ENCODE peak calls at places on chromosomes 11 and 22, in five cellular contexts. M is BJ, F is omental fat pad, V is HEK293T, G is HCEC 1CT. B is an unnamed sample.

GRCh38 chr11:71206186-71206585 is 46.2 kb downstream of the SHANK2 start:
- DNase-seq in M (no peak), F (no peak), V (no peak), G (peak), B (no peak)

GRCh38 chr22:24205438-24206189 is 24.3 kb downstream of the SUSD2 start:
- DNase-seq in M (no peak), F (no peak), V (no peak), G (no peak), B (no peak)

GRCh38 chr11:119584193-119585037 is 144.6 kb downstream of the NECTIN1 start:
- DNase-seq in M (no peak), F (no peak), V (peak), G (peak), B (peak)

GRCh38 chr11:104609297-104609696 is 289.0 kb downstream of the CASP12 start:
- DNase-seq in M (no peak), F (no peak), V (peak), G (peak), B (peak)

GRCh38 chr11:104225047-104225446 is 61.1 kb upstream of the PDGFD start:
- DNase-seq in M (no peak), F (no peak), V (no peak), G (no peak), B (no peak)

GRCh38 chr11:78647986-78648875 is 73.6 kb upstream of the NARS2 start:
- DNase-seq in M (no peak), F (no peak), V (peak), G (no peak), B (no peak)

GRCh38 chr11:57751676-57752253 is at the start of gene BTBD18:
- DNase-seq in M (no peak), F (no peak), V (peak), G (peak), B (no peak)

GRCh38 chr22:44782286-44782830 is 30.0 kb downstream of the ARHGAP8 start:
- DNase-seq in M (no peak), F (no peak), V (no peak), G (no peak), B (no peak)

GRCh38 chr11:126061707-126062678 is 673 bp downstream of the CDON start:
- DNase-seq in M (no peak), F (no peak), V (peak), G (peak), B (no peak)

GRCh38 chr11:94849836-94850235 is 81.7 kb downstream of the AMOTL1 start:
- DNase-seq in M (peak), F (no peak), V (no peak), G (no peak), B (no peak)

GRCh38 chr11:126345759-126346585 is 9.5 kb upstream of the ST3GAL4 start:
- DNase-seq in M (no peak), F (peak), V (no peak), G (no peak), B (no peak)

GRCh38 chr22:21632237-21632895 is at the start of gene CCDC116:
- DNase-seq in M (no peak), F (no peak), V (peak), G (no peak), B (no peak)

GRCh38 chr11:115409691-115410220 is 94.5 kb downstream of the CADM1 start:
- DNase-seq in M (no peak), F (no peak), V (peak), G (no peak), B (no peak)

GRCh38 chr22:29470159-29470855 is 9.7 kb upstream of the NEFH start:
- DNase-seq in M (no peak), F (peak), V (peak), G (peak), B (no peak)

GRCh38 chr22:30056015-30056414 is 24.2 kb upstream of the HORMAD2 start:
- DNase-seq in M (no peak), F (no peak), V (no peak), G (no peak), B (no peak)

GRCh38 chr11:130511765-130512164 is 63.3 kb downstream of the ADAMTS15 start:
- DNase-seq in M (no peak), F (no peak), V (no peak), G (no peak), B (no peak)

GRCh38 chr11:7060828-7061227 is 28.0 kb upstream of the RBMXL2 start:
- DNase-seq in M (peak), F (no peak), V (no peak), G (peak), B (no peak)

GRCh38 chr11:123386746-123387510 is 43.1 kb upstream of the GRAMD1B start:
- DNase-seq in M (peak), F (no peak), V (no peak), G (no peak), B (no peak)

GRCh38 chr22:20526628-20527355 is 19.4 kb downstream of the MED15 start:
- DNase-seq in M (no peak), F (no peak), V (peak), G (peak), B (no peak)

GRCh38 chr11:134670247-134670646 is 258.2 kb upstream of the B3GAT1 start:
- DNase-seq in M (no peak), F (no peak), V (no peak), G (no peak), B (no peak)

GRCh38 chr11:11265994-11266606 is 87.0 kb downstream of the CSNK2A3 start:
- DNase-seq in M (no peak), F (no peak), V (peak), G (no peak), B (no peak)

GRCh38 chr11:106956887-106957505 is 61.3 kb downstream of the GUCY1A2 start:
- DNase-seq in M (no peak), F (no peak), V (no peak), G (no peak), B (no peak)

GRCh38 chr22:42991010-42991651 is 23.8 kb downstream of the PACSIN2 start:
- DNase-seq in M (no peak), F (no peak), V (no peak), G (peak), B (no peak)

GRCh38 chr11:34825315-34825669 is 90.9 kb downstream of the APIP start:
- DNase-seq in M (no peak), F (no peak), V (no peak), G (no peak), B (no peak)

GRCh38 chr11:64472593-64473455 is 113.9 kb downstream of the RPS6KA4 start:
- DNase-seq in M (no peak), F (no peak), V (no peak), G (no peak), B (no peak)

GRCh38 chr11:117181586-117182550 is 3.3 kb downstream of the SIDT2 start:
- DNase-seq in M (no peak), F (peak), V (no peak), G (no peak), B (no peak)

GRCh38 chr11:100756556-100756955 is 69.5 kb downstream of the ARHGAP42 start:
- DNase-seq in M (no peak), F (no peak), V (no peak), G (no peak), B (no peak)

GRCh38 chr11:73186294-73186850 is 31.7 kb upstream of the P2RY2 start:
- DNase-seq in M (no peak), F (no peak), V (no peak), G (no peak), B (no peak)

GRCh38 chr22:41978732-41979131 is 9.5 kb downstream of the SEPTIN3 start:
- DNase-seq in M (no peak), F (no peak), V (no peak), G (no peak), B (no peak)

B was measured in nucleus accumbens.